ENCODE peak calls at places on chromosomes 3 and 15, in seven cellular contexts. Z is AG09319, U is WTC11, I is cardiac muscle cell, Y is kidney epithelial cell, B is AG04450, N is left ventricle myocardium inferior. V is an unnamed sample.
A peak's percentile ranks its signal among the peaks of the same experiment; 100 is the strongest.

GRCh38 chr15:57751177-57751800 is 44.8 kb downstream of the POLR2M start:
- DNase-seq in N (no peak), U (no peak), B (peak; percentile 13), Z (no peak), Y (no peak), I (peak; percentile 69), V (no peak)

GRCh38 chr3:195227871-195228270 is 43.1 kb downstream of the XXYLT1 start:
- DNase-seq in Y (no peak), I (no peak), Z (no peak), U (no peak), N (no peak), B (no peak), V (no peak)

GRCh38 chr3:40771112-40771511 is 246.4 kb downstream of the ZNF621 start:
- DNase-seq in B (no peak), N (no peak), Y (no peak), U (no peak), I (no peak), Z (no peak), V (no peak)

GRCh38 chr3:149658444-149659172 is 783 bp upstream of the WWTR1 start:
- DNase-seq in Y (no peak), B (peak; percentile 46), U (peak; percentile 72), N (peak; percentile 77), I (peak; percentile 88), Z (peak; percentile 67), V (peak; percentile 49)

GRCh38 chr15:49492834-49493233 is 69.8 kb downstream of the FGF7 start:
- DNase-seq in Z (no peak), N (no peak), Y (no peak), I (peak; percentile 42), B (peak; percentile 37), U (no peak), V (no peak)

GRCh38 chr3:108001457-108001856 is 89.4 kb downstream of the CD47 start:
- DNase-seq in Y (no peak), U (no peak), B (no peak), Z (no peak), N (no peak), I (peak; percentile 21), V (no peak)

GRCh38 chr3:41141431-41142164 is 57.7 kb upstream of the CTNNB1 start:
- DNase-seq in N (no peak), B (no peak), U (no peak), Y (no peak), Z (no peak), I (no peak), V (no peak)

GRCh38 chr3:174191380-174191779 is 667.8 kb upstream of the NAALADL2 start:
- DNase-seq in U (no peak), B (no peak), N (no peak), I (no peak), Z (no peak), Y (no peak), V (peak; percentile 1)

GRCh38 chr3:87370007-87370406 is 93.6 kb upstream of the POU1F1 start:
- DNase-seq in Z (no peak), B (no peak), N (no peak), U (no peak), Y (peak; percentile 7), I (no peak), V (no peak)

GRCh38 chr15:85394552-85395333 is 14.3 kb downstream of the AKAP13 start:
- DNase-seq in Z (no peak), Y (no peak), I (no peak), U (no peak), B (no peak), N (no peak), V (no peak)

GRCh38 chr3:150169279-150169970 is 198.7 kb upstream of the PFN2 start:
- DNase-seq in I (no peak), B (no peak), U (no peak), Y (no peak), Z (no peak), N (peak; percentile 23), V (no peak)

GRCh38 chr15:58932791-58933310 is 628 bp downstream of the SLTM start:
- DNase-seq in Y (no peak), Z (no peak), B (no peak), N (no peak), I (peak; percentile 48), U (no peak), V (no peak)

GRCh38 chr15:31228980-31229826 is 97.4 kb upstream of the KLF13 start:
- DNase-seq in Y (no peak), U (peak; percentile 27), B (no peak), N (no peak), Z (no peak), I (no peak), V (no peak)

GRCh38 chr15:64247906-64248541 is 85.2 kb upstream of the PPIB start:
- DNase-seq in N (no peak), I (peak; percentile 94), U (no peak), B (peak; percentile 60), Y (peak; percentile 92), Z (peak; percentile 82), V (peak; percentile 45)

GRCh38 chr3:48475188-48475587 is 28.7 kb downstream of the ATRIP start:
- DNase-seq in I (no peak), N (no peak), B (no peak), Z (no peak), Y (no peak), U (peak; percentile 34), V (no peak)

GRCh38 chr3:23804441-23805227 is 1.1 kb upstream of the UBE2E1 start:
- DNase-seq in I (no peak), U (no peak), N (no peak), Z (no peak), B (no peak), Y (no peak), V (no peak)

DNA sequence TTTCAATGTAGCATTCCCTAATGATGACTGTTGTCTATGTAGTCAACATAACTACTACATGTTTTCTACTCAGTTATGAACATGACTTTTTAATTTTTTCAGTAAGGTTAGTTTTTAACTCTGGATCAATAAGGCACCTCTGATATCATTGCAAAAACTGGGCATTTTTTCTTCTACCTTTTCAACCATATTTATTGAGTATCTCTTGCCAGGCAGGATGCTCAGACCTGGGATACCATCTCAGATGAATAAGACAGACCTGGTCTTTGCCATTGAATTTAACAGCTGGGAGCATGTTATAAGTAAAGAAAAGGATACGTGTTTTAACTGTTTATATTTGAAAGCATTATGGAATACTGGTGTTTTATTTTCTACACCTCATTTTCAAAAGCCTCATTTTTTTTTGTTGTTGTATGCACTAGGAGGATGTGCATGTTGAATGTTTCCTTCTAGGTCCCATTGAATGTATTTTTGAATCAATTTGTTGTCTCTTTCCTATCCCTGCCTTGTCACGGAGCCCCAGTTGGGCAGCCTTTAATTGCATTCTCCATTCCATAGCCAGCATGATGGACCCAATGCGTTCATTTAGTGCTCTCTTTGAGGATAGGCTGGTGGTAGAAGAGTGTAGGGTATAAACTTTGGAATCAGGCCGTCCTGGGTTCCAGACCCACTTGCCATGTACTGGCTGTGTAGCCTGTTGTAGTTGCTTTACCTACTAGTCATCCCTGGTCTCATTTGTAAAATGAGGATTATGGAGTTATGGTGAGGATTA is 3.7 kb downstream of the TGFBR2 start:
- DNase-seq in Z (no peak), B (no peak), I (no peak), Y (no peak), U (no peak), N (no peak), V (no peak)
- TF ChIP-seq CTCF in Z (no peak), B (no peak), I (no peak), Y (no peak), U (no peak), N (no peak), V (no peak)

GRCh38 chr15:72153269-72153668 is 35.1 kb downstream of the SENP8 start:
- DNase-seq in N (no peak), I (no peak), U (no peak), B (no peak), Z (no peak), Y (no peak), V (no peak)

GRCh38 chr15:72156928-72157327 is 38.7 kb downstream of the SENP8 start:
- DNase-seq in Y (no peak), N (no peak), Z (no peak), U (no peak), B (no peak), I (no peak), V (no peak)

GRCh38 chr15:72155021-72155621 is 36.9 kb downstream of the SENP8 start:
- DNase-seq in B (no peak), Z (no peak), U (no peak), Y (peak; percentile 71), I (peak; percentile 48), N (peak; percentile 75), V (no peak)

GRCh38 chr15:72154316-72154715 is 36.1 kb downstream of the SENP8 start:
- DNase-seq in Y (no peak), B (no peak), U (no peak), Z (no peak), N (no peak), I (no peak), V (no peak)

GRCh38 chr15:72155635-72156616 is 37.7 kb downstream of the SENP8 start:
- DNase-seq in Y (peak; percentile 48), I (peak; percentile 86), N (peak; percentile 83), Z (peak; percentile 54), B (peak; percentile 48), U (peak; percentile 91), V (peak; percentile 89)
- TF ChIP-seq CTCF in Y (peak; percentile 82), I (peak; percentile 95), N (peak; percentile 85), Z (peak; percentile 89), B (peak; percentile 92), U (peak; percentile 84), V (peak; percentile 87)

DNA sequence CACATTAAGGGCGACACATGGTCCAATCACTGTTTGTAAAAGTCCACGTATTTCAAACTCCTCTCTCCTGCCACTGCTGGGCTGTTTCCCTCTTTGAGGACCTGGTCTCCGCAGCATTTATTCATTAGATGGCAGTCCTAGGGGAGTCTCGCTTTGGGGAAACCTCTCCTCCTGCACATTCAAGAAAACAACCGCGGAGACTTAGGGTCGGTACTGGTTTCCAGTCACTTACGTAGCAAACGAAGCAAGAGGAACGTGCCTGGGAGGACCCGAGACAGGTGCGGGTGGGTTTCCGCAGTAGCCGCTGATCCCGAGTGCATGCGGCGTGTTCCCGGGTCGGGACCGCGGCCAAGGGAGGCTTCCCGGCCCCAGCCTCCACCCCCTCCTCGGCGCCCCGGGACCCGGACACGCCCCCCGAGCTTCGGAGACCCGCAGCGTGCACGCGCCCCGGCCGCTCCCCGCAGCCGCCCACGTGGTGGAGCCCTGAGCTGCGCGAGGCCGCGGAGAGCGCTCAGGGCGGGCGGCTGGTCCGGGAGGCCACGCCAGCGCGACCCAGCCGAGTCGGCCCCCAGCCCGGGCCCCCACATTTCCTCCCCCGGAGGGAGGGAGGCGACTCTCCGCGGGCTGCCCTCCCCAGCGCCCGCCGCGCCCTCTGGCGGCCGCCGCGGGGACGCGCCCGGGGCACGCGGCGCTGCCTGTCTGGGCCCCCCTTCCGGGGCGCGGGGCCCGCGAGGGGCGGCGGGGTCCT is 1.1 kb upstream of the IGF1R start:
- DNase-seq in Z (no peak), I (peak; percentile 55), B (no peak), U (peak; percentile 88), Y (no peak), N (peak; percentile 77), V (peak; percentile 65)
- TF ChIP-seq CTCF in Z (no peak), I (no peak), B (no peak), U (peak; percentile 71), Y (no peak), N (peak; percentile 84), V (peak; percentile 60)

DNA sequence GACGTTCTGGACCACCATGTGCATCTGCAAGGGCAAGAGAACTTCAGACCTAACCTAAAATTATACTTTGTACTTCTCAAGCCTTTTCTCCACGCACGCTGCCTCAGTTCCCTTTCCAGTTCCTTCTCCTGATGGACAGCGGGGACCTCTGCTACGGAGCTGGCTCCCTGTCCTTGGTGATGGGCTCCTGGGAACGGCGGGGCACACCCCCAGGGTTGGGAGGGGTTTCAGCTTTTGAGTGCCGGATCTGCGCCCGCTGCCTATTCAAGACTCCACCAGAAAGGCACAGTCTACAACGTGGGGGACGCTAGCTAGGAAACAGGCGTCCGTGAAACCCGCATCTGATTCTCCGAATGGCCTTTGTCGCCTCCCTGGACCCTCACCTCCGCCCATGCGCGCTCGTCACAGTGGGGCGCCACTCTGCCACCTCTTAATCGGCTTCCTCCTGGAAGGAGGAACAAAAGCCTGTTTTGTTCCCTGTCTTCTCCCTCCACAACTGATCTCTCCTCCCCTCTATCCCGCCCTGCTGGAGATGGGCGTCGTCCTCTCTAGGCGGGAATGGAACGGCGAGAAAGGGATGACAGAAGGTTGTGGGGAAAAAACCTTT is 2.2 kb downstream of the GPR149 start:
- DNase-seq in Z (no peak), Y (no peak), I (no peak), U (peak; percentile 63), N (no peak), B (no peak), V (no peak)
- TF ChIP-seq CTCF in Z (no peak), Y (no peak), I (no peak), U (no peak), N (no peak), B (no peak), V (no peak)